ENCODE peak calls at places on chromosomes 2 and 18, in nine cellular contexts. H is IMR-90, Q is WTC11, Z is heart left ventricle, R is ovary, N is progenitor cell of endocrine pancreas, A is colonic mucosa, I is HFF-Myc, U is choroid plexus epithelial cell. T is an unnamed sample.

GRCh38 chr18:68429809-68430208 is 285.1 kb downstream of the TMX3 start:
- DNase-seq in H (peak), Q (no peak), Z (no peak), R (no peak), N (no peak), A (no peak), I (no peak), U (peak), T (no peak)

GRCh38 chr2:62731275-62731674 is 25.8 kb downstream of the EHBP1 start:
- DNase-seq in H (no peak), Q (no peak), Z (no peak), R (no peak), N (no peak), A (no peak), I (no peak), U (no peak), T (no peak)

GRCh38 chr2:130798472-130799221 is 38.1 kb upstream of the ARHGEF4 start:
- DNase-seq in H (no peak), Q (peak), Z (no peak), R (peak), N (no peak), A (no peak), I (no peak), U (peak), T (peak)

GRCh38 chr18:46488472-46489213 is 168.4 kb downstream of the LOXHD1 start:
- DNase-seq in H (no peak), Q (no peak), Z (peak), R (no peak), N (no peak), A (no peak), I (no peak), U (no peak), T (no peak)

GRCh38 chr2:225042800-225043167 is 516 bp upstream of the DOCK10 start:
- DNase-seq in H (no peak), Q (peak), Z (no peak), R (no peak), N (no peak), A (no peak), I (no peak), U (no peak), T (no peak)

GRCh38 chr2:39306626-39307025 is 62.9 kb upstream of the CDKL4 start:
- DNase-seq in H (no peak), Q (no peak), Z (no peak), R (no peak), N (no peak), A (no peak), I (no peak), U (no peak), T (no peak)

GRCh38 chr18:51128533-51128932 is 68.9 kb downstream of the MEX3C start:
- DNase-seq in H (no peak), Q (no peak), Z (no peak), R (no peak), N (no peak), A (no peak), I (no peak), U (no peak), T (no peak)

GRCh38 chr2:42602218-42602936 is 33.9 kb downstream of the MTA3 start:
- DNase-seq in H (no peak), Q (no peak), Z (no peak), R (no peak), N (no peak), A (peak), I (no peak), U (peak), T (no peak)

GRCh38 chr2:44598731-44599529 is 237.2 kb downstream of the CAMKMT start:
- DNase-seq in H (no peak), Q (no peak), Z (no peak), R (no peak), N (no peak), A (no peak), I (no peak), U (no peak), T (no peak)

GRCh38 chr2:130831356-130831755 is 5.4 kb upstream of the ARHGEF4 start:
- DNase-seq in H (no peak), Q (no peak), Z (no peak), R (no peak), N (no peak), A (no peak), I (no peak), U (no peak), T (no peak)

GRCh38 chr2:111617804-111618576 is 266.0 kb downstream of the ANAPC1 start:
- DNase-seq in H (no peak), Q (no peak), Z (peak), R (no peak), N (no peak), A (no peak), I (no peak), U (no peak), T (no peak)

GRCh38 chr2:15158117-15158516 is 403.0 kb downstream of the NBAS start:
- DNase-seq in H (no peak), Q (peak), Z (no peak), R (no peak), N (no peak), A (no peak), I (no peak), U (no peak), T (no peak)

GRCh38 chr2:128323501-128323931 is 4.8 kb upstream of the HS6ST1 start:
- DNase-seq in H (no peak), Q (no peak), Z (no peak), R (no peak), N (peak), A (no peak), I (no peak), U (no peak), T (no peak)

GRCh38 chr2:235820571-235820970 is 326.7 kb downstream of the AGAP1 start:
- DNase-seq in H (peak), Q (no peak), Z (no peak), R (no peak), N (no peak), A (no peak), I (no peak), U (peak), T (no peak)

GRCh38 chr18:37476611-37477295 is 88.8 kb downstream of the CELF4 start:
- DNase-seq in H (no peak), Q (no peak), Z (no peak), R (no peak), N (no peak), A (no peak), I (no peak), U (no peak), T (no peak)

GRCh38 chr18:57906852-57907251 is 103.7 kb upstream of the ATP8B1 start:
- DNase-seq in H (no peak), Q (peak), Z (no peak), R (no peak), N (no peak), A (no peak), I (no peak), U (peak), T (no peak)

GRCh38 chr18:48125724-48126123 is 195.3 kb upstream of the SMAD2 start:
- DNase-seq in H (no peak), Q (no peak), Z (no peak), R (no peak), N (no peak), A (no peak), I (no peak), U (no peak), T (no peak)
- TF ChIP-seq CTCF in H (no peak), Q (no peak), Z (no peak), R (no peak), N (no peak), A (no peak), I (no peak), U (no peak), T (no peak)

DNA sequence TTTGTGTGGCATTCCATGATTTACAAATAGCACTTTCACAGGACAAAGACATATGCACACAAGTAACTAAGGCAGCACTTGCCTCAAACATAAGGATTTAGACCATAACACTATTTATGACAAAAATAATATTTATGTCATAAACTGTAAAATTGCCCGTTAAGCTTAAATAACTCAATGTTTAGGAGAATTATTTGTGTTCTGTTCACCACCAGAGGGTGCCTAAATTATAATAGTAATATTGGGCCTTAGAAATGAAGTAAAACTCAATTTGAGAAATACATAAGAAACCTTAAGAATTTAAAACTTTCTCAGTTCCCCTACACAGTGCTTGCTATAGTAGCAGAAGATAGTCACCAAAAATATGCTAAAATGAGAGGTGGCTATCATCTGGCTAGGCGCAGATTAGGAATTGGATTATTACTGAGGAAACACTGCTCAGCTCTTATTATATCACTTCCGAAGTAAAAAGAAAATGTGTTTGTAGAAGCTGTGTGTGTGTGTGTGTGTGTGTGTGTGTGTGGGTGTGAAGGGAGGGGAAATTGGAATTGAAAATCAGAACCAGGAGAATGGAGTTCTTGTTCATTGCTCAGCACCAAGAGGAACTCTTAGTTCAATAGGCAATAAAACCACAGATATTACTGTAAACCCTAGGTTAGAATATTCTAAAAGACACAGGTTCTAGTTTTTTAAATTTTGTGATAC is 4.9 kb upstream of the CHN1 start:
- DNase-seq in H (no peak), Q (no peak), Z (no peak), R (no peak), N (no peak), A (no peak), I (no peak), U (no peak), T (no peak)
- TF ChIP-seq CTCF in H (no peak), Q (no peak), Z (no peak), R (no peak), N (no peak), A (no peak), I (no peak), U (no peak), T (no peak)

GRCh38 chr2:144099746-144100438 is 420.0 kb downstream of the ZEB2 start:
- DNase-seq in H (peak), Q (no peak), Z (no peak), R (no peak), N (no peak), A (no peak), I (no peak), U (peak), T (no peak)
- TF ChIP-seq CTCF in H (peak), Q (no peak), Z (no peak), R (no peak), N (no peak), A (no peak), I (peak), U (peak), T (no peak)

DNA sequence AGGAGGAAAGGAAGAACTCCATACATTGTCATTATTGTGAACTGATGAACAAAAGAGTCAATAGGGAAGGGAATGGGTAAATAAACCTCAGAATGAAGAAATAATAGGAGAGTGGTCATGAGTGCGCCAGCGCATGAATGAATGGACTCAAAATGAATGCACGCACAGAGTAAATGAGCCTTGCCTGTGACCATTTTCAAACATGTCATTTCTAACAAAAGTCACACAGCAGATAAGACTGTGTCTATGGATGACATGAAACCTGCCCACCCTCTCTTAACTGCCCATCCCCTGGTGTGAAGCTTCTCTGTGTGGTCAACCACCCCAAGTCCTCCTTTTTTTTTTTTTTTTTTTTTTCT is 121.1 kb upstream of the TEX51 start:
- DNase-seq in H (no peak), Q (no peak), Z (no peak), R (no peak), N (no peak), A (no peak), I (no peak), U (no peak), T (no peak)
- TF ChIP-seq CTCF in H (no peak), Q (no peak), Z (no peak), R (no peak), N (no peak), A (no peak), I (no peak), U (no peak), T (no peak)

GRCh38 chr2:9657731-9658130 is 26.9 kb upstream of the YWHAQ start:
- DNase-seq in H (no peak), Q (no peak), Z (no peak), R (no peak), N (no peak), A (no peak), I (no peak), U (no peak), T (no peak)
- TF ChIP-seq CTCF in H (peak), Q (no peak), Z (no peak), R (no peak), N (no peak), A (no peak), I (no peak), U (peak), T (no peak)

DNA sequence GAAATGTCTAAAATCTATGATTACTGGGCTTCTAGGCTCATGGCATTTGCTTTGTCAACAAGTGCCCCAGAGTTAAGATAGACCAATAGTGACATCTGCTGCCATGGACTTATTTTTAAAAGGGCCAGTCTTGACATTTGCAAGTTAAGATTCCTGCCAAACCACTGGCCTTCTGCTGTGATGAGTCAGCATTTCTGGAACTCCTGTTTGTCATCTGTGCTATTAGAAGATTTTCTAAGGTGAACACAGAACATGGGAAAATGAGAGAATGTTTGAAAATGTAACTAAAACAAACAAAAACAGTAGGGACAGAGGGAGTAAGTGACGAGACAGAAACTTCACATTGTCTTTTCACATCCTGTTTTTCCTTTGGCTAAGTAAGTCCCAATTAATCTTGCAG is 93.7 kb upstream of the WDR75 start:
- DNase-seq in H (peak), Q (no peak), Z (no peak), R (peak), N (no peak), A (peak), I (peak), U (peak), T (no peak)
- TF ChIP-seq CTCF in H (peak), Q (no peak), Z (peak), R (no peak), N (no peak), A (no peak), I (peak), U (peak), T (no peak)

GRCh38 chr2:240597054-240597418 is 10.5 kb downstream of the CAPN10 start:
- DNase-seq in H (no peak), Q (peak), Z (no peak), R (peak), N (no peak), A (no peak), I (no peak), U (no peak), T (no peak)

GRCh38 chr2:240598311-240598911 is 11.9 kb downstream of the CAPN10 start:
- DNase-seq in H (no peak), Q (no peak), Z (no peak), R (peak), N (no peak), A (no peak), I (no peak), U (no peak), T (no peak)

GRCh38 chr2:240596080-240596460 is 9.5 kb downstream of the CAPN10 start:
- DNase-seq in H (no peak), Q (peak), Z (peak), R (no peak), N (no peak), A (no peak), I (no peak), U (no peak), T (peak)

GRCh38 chr2:240596491-240596931 is 10.0 kb downstream of the CAPN10 start:
- DNase-seq in H (no peak), Q (no peak), Z (peak), R (peak), N (no peak), A (no peak), I (no peak), U (no peak), T (peak)

DNA sequence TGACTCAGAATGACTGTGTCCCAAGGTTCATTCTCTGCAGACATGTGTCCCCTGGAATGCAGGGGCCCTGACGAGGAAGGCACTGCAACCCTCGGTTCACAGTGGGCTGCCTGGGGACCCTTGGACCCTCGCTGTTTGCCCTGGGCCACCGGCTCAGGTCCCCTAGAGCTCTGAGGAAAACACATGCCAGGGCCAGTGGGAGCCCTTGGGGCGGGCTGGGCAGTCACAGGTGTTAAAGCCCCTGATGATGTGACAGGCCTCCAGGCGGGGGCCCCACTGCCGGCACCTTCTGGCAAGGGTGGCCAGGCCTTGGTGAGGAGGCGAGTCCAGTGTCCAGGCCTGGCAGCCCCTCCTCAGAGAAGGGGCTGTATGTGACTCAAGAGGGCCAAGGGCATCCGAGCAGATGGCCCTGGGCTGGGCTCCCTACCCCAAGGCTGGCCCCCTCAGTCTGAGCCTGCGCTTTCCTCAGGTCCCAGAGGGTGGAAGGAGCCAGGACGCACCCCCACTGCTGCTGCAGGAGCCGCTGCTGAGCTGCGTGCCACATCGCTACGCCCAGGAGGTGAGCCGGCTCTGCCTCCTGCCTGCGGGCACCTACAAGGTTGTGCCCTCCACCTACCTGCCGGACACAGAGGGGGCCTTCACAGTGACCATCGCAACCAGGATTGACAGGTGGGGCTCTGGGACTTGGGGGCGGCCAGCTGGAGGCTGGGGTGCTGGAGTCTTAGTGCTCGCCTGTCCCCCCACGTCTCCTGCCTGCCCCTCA is 11.1 kb downstream of the CAPN10 start:
- DNase-seq in H (no peak), Q (peak), Z (no peak), R (peak), N (no peak), A (no peak), I (no peak), U (no peak), T (no peak)
- TF ChIP-seq CTCF in H (no peak), Q (no peak), Z (no peak), R (no peak), N (no peak), A (no peak), I (no peak), U (no peak), T (no peak)